ENCODE peak calls at places on chromosome 3, in six cellular contexts. F is H9; W is adrenal gland; G is AG09309; D is effector memory CD4-positive, alpha-beta T cell; R is DMS79 treated with DMSO at 0.1 percent for 48 hours. S is an unnamed sample.

GRCh38 chr3:28576590-28577220 is 228.1 kb upstream of the AZI2 start:
- DNase-seq in F (peak), W (no peak), G (no peak), D (no peak), R (peak), S (no peak)

GRCh38 chr3:41405466-41405865 is 206.2 kb downstream of the CTNNB1 start:
- DNase-seq in F (no peak), W (no peak), G (no peak), D (no peak), R (no peak), S (no peak)

GRCh38 chr3:98259707-98260106 is 4.3 kb upstream of the OR5H6 start:
- DNase-seq in F (peak), W (no peak), G (no peak), D (no peak), R (no peak), S (no peak)

GRCh38 chr3:194537732-194538247 is 51.0 kb upstream of the ATP13A3 start:
- DNase-seq in F (no peak), W (peak), G (no peak), D (no peak), R (peak), S (peak)

GRCh38 chr3:129690406-129690805 is 83.9 kb upstream of the PLXND1 start:
- DNase-seq in F (peak), W (no peak), G (peak), D (no peak), R (peak), S (no peak)

GRCh38 chr3:84877092-84877491 is 81.7 kb upstream of the CADM2 start:
- DNase-seq in F (no peak), W (no peak), G (no peak), D (no peak), R (no peak), S (no peak)

GRCh38 chr3:168040624-168041208 is 55.0 kb downstream of the GOLIM4 start:
- DNase-seq in F (peak), W (no peak), G (peak), D (no peak), R (peak), S (no peak)

GRCh38 chr3:168094877-168095610 is 680 bp downstream of the GOLIM4 start:
- DNase-seq in F (peak), W (peak), G (no peak), D (no peak), R (peak), S (peak)

GRCh38 chr3:78139166-78139565 is 1099.3 kb downstream of the ROBO2 start:
- DNase-seq in F (no peak), W (no peak), G (no peak), D (no peak), R (no peak), S (no peak)

GRCh38 chr3:156776871-156777270 is 49.3 kb upstream of the LEKR1 start:
- DNase-seq in F (no peak), W (no peak), G (no peak), D (no peak), R (no peak), S (no peak)

GRCh38 chr3:195892355-195893120 is 15.8 kb downstream of the TNK2 start:
- DNase-seq in F (no peak), W (peak), G (no peak), D (no peak), R (peak), S (peak)

S was measured in transverse colon.